ENCODE peak calls at places on chromosomes 5 and 9, in ten cellular contexts. Q, U, T, C, X, R, B, H, M and K are unnamed samples.

GRCh38 chr5:159053216-159053615 is 46.5 kb downstream of the EBF1 start:
- DNase-seq in X (no peak), U (no peak), C (no peak), M (no peak), H (no peak), B (no peak), Q (no peak), R (no peak), T (no peak), K (no peak)

GRCh38 chr5:127088226-127088625 is 14.9 kb upstream of the C5orf63 start:
- DNase-seq in M (no peak), T (peak; percentile 97), B (no peak), H (no peak), Q (peak; percentile 94), U (no peak), X (no peak), R (no peak), C (no peak), K (no peak)

GRCh38 chr9:72315089-72315509 is 49.9 kb downstream of the ZFAND5 start:
- DNase-seq in R (no peak), C (no peak), B (peak; percentile 55), T (peak; percentile 80), Q (peak; percentile 42), X (no peak), M (no peak), H (no peak), U (peak; percentile 30), K (no peak)

GRCh38 chr5:143650296-143650695 is 161.7 kb upstream of the HMHB1 start:
- DNase-seq in H (no peak), U (no peak), X (no peak), B (no peak), T (no peak), C (no peak), Q (no peak), M (no peak), R (no peak), K (no peak)

GRCh38 chr5:107253246-107253645 is 417.5 kb downstream of the EFNA5 start:
- DNase-seq in T (no peak), Q (no peak), B (no peak), U (no peak), C (no peak), H (no peak), M (no peak), X (no peak), R (no peak), K (no peak)

GRCh38 chr9:93098236-93098946 is 2.4 kb downstream of the CARD19 start:
- DNase-seq in Q (peak; percentile 94), B (peak; percentile 90), H (peak; percentile 42), X (no peak), U (peak; percentile 40), C (peak; percentile 50), M (peak; percentile 74), R (peak; percentile 74), T (peak; percentile 98), K (peak; percentile 61)

GRCh38 chr5:63923914-63924313 is 38.3 kb downstream of the HTR1A start:
- DNase-seq in R (no peak), M (no peak), B (no peak), T (no peak), X (no peak), U (no peak), Q (no peak), H (no peak), C (no peak), K (no peak)

GRCh38 chr5:39639618-39640078 is 214.9 kb upstream of the DAB2 start:
- DNase-seq in T (peak; percentile 4), U (no peak), C (no peak), H (no peak), X (no peak), M (no peak), Q (no peak), B (no peak), R (no peak), K (no peak)

GRCh38 chr5:128674837-128675446 is 136.9 kb upstream of the FBN2 start:
- DNase-seq in R (no peak), C (peak; percentile 41), Q (no peak), M (peak; percentile 27), B (peak; percentile 12), U (no peak), H (no peak), T (peak; percentile 5), X (peak; percentile 6), K (no peak)

GRCh38 chr5:174097486-174098185 is 52.1 kb downstream of the NSG2 start:
- DNase-seq in B (no peak), H (no peak), T (peak; percentile 18), Q (no peak), U (no peak), R (no peak), C (no peak), M (no peak), X (no peak), K (no peak)

GRCh38 chr9:130766031-130766903 is 68.8 kb upstream of the ABL1 start:
- DNase-seq in C (no peak), B (no peak), T (peak; percentile 32), Q (peak; percentile 18), X (no peak), M (no peak), H (no peak), U (no peak), R (no peak), K (no peak)

GRCh38 chr9:127506814-127507750 is 55.8 kb downstream of the LRSAM1 start:
- DNase-seq in B (no peak), R (no peak), C (no peak), T (no peak), H (no peak), U (no peak), M (no peak), Q (no peak), X (no peak), K (no peak)